ENCODE peak calls at places on chromosomes 4 and X, in five cellular contexts. L is esophagus squamous epithelium, V is transverse colon, E is IMR-90, B is ovary. Z is an unnamed sample.
A peak's percentile ranks its signal among the peaks of the same experiment; 100 is the strongest.

GRCh38 chrX:69605521-69605920 is 10.4 kb upstream of the EDA start:
- DNase-seq in L (no peak), V (no peak), E (no peak), B (no peak), Z (no peak)

GRCh38 chr4:105966046-105966445 is 70.8 kb downstream of the NPNT start:
- DNase-seq in L (no peak), V (no peak), E (peak; percentile 52), B (no peak), Z (no peak)

GRCh38 chr4:114180481-114180880 is 201.0 kb upstream of the ARSJ start:
- DNase-seq in L (no peak), V (no peak), E (peak; percentile 85), B (peak; percentile 41), Z (no peak)

GRCh38 chr4:157128395-157128794 is 52.4 kb downstream of the GLRB start:
- DNase-seq in L (no peak), V (no peak), E (peak; percentile 52), B (no peak), Z (no peak)

GRCh38 chrX:10117301-10117700 is 39.5 kb upstream of the CLCN4 start:
- DNase-seq in L (no peak), V (no peak), E (no peak), B (no peak), Z (no peak)

GRCh38 chr4:54100607-54101189 is 735 bp downstream of the GSX2 start:
- DNase-seq in L (no peak), V (no peak), E (no peak), B (no peak), Z (no peak)

GRCh38 chr4:169079942-169080827 is 70.1 kb upstream of the CBR4 start:
- DNase-seq in L (no peak), V (no peak), E (peak; percentile 77), B (peak; percentile 63), Z (peak; percentile 22)

GRCh38 chr4:26226978-26227377 is 93.8 kb upstream of the RBPJ start:
- DNase-seq in L (no peak), V (no peak), E (no peak), B (no peak), Z (no peak)

GRCh38 chr4:168880811-168881595 is 129.1 kb downstream of the CBR4 start:
- DNase-seq in L (no peak), V (no peak), E (no peak), B (no peak), Z (no peak)

GRCh38 chr4:77074961-77075855 is 581 bp downstream of the CCNI start:
- DNase-seq in L (peak; percentile 51), V (peak; percentile 78), E (peak; percentile 65), B (peak; percentile 84), Z (peak; percentile 65)

GRCh38 chr4:112649055-112649408 is 12.1 kb downstream of the LARP7 start:
- DNase-seq in L (no peak), V (no peak), E (no peak), B (no peak), Z (no peak)

GRCh38 chrX:121405826-121406225 is 358.4 kb downstream of the GLUD2 start:
- DNase-seq in L (no peak), V (no peak), E (no peak), B (no peak), Z (no peak)

GRCh38 chr4:108116423-108117168 is 52.1 kb downstream of the LEF1 start:
- DNase-seq in L (no peak), V (no peak), E (no peak), B (no peak), Z (no peak)

GRCh38 chr4:93684571-93684970 is 144.0 kb upstream of the ATOH1 start:
- DNase-seq in L (no peak), V (no peak), E (no peak), B (no peak), Z (no peak)

GRCh38 chr4:146485968-146486367 is 35.8 kb downstream of the SLC10A7 start:
- DNase-seq in L (no peak), V (no peak), E (no peak), B (no peak), Z (no peak)

GRCh38 chr4:174521800-174522182 is 497 bp downstream of the HPGD start:
- DNase-seq in L (no peak), V (peak; percentile 52), E (no peak), B (no peak), Z (no peak)

GRCh38 chr4:8272472-8273428 is 3.2 kb downstream of the HTRA3 start:
- DNase-seq in L (no peak), V (no peak), E (peak; percentile 9), B (peak; percentile 52), Z (no peak)

GRCh38 chrX:109294097-109294815 is 187.6 kb downstream of the GUCY2F start:
- DNase-seq in L (no peak), V (no peak), E (no peak), B (no peak), Z (no peak)

GRCh38 chr4:19700951-19701350 is 550.8 kb upstream of the SLIT2 start:
- DNase-seq in L (no peak), V (no peak), E (peak; percentile 24), B (no peak), Z (no peak)

GRCh38 chr4:116015062-116015461 is 901.6 kb upstream of the NDST4 start:
- DNase-seq in L (no peak), V (no peak), E (no peak), B (no peak), Z (no peak)

GRCh38 chrX:103615781-103616180 is 8.0 kb downstream of the TCEAL3 start:
- DNase-seq in L (no peak), V (no peak), E (peak; percentile 46), B (no peak), Z (no peak)

GRCh38 chr4:22410645-22411247 is 105.1 kb downstream of the ADGRA3 start:
- DNase-seq in L (no peak), V (no peak), E (peak; percentile 33), B (no peak), Z (no peak)

GRCh38 chrX:49675075-49675719 is 20.6 kb downstream of the PAGE1 start:
- DNase-seq in L (no peak), V (no peak), E (no peak), B (no peak), Z (peak; percentile 25)

GRCh38 chrX:116499780-116500179 is 37.0 kb upstream of the CT83 start:
- DNase-seq in L (no peak), V (no peak), E (no peak), B (no peak), Z (no peak)

DNA sequence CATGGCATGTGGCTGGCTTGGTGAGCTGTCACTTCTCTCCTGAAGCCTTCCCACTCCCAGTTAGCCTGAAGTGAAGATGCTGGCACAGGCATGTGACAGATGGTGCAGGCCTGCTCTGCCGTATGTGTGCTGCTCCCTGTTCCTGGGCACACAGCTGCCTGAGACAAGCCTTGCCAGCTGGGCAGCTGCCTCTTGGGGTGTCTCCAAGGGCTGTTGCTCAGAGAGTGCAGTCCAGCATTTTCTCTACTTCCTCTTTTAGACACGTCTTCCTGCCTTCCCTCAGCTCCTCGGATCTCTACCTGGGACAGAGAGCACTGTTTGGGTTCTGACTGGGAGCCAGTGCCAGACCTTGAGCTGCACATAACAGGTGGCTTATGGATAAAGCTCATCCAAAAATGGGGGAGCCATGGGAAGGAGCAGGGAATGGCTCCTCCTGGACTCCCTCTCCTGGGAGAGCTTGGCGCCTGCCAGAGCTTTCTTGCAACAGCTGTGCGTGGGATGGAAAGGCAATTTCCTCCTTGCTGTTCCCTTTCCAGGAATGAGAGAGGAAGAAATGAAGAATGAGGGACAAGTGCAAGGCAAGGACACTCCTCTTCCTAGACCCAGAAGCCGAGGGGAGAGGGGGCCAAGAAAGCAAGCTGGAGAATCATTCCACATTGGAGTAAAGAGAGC is 132.9 kb downstream of the MSL3 start:
- DNase-seq in L (no peak), V (peak; percentile 20), E (no peak), B (no peak), Z (peak; percentile 4)
- H3K27ac ChIP-seq in L (no peak overlapping the region), V (no peak overlapping the region), E (no peak overlapping the region), B (no peak overlapping the region), Z (no peak overlapping the region)

DNA sequence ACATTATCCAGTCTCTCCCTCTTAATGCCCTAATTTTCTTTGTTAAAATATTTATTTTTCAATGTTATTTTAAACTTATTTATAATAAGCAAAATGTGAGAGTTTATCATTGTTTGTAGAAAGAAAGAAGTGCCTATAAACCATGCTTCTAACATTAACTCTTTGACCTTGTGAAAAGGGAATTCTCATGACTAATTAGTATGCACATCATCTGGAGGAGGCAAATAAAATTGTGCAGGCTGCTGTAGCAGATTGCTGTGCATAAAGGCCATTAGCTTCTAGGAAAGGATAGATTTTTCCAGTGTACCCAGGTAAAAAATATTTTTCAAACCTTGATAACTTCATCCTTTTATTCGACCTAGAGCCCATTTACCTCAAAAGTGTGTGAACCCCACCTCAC is 84.6 kb upstream of the GUCY1A1 start:
- DNase-seq in L (no peak), V (no peak), E (no peak), B (no peak), Z (no peak)
- TF ChIP-seq POLR2A in L (no peak), V (no peak), E (no peak), B (no peak), Z (no peak)

GRCh38 chr4:183485411-183486160 is 19.3 kb upstream of the ING2 start:
- DNase-seq in L (no peak), V (no peak), E (peak; percentile 47), B (no peak), Z (no peak)
- H3K27ac ChIP-seq in L (no peak overlapping the region), V (no peak overlapping the region), E (no peak overlapping the region), B (no peak overlapping the region), Z (no peak overlapping the region)

GRCh38 chrX:65009459-65009858 is 33.2 kb upstream of the ZC4H2 start:
- DNase-seq in L (no peak), V (no peak), E (no peak), B (no peak), Z (no peak)
- TF ChIP-seq POLR2A in L (no peak), V (no peak), E (no peak), B (no peak), Z (no peak)

DNA sequence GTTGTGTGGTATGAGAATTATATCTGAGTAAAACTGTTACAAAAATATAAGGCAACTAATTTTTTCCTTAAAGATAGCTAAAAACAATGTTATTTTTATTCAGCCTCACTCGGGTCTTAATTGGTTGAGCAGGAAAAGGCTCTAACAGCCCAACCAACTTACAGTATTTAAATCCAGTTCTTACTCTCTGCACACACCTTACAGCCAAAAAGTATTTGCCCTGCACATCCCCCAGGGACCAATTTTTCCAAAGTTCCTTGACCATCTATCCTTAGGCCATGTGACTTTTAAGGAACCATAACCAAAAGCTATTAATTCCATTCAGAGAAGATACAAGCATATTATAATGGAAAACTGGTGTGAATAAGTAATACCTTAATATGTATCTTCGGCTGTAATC is 1.2 kb upstream of the THAP9 start:
- DNase-seq in L (no peak), V (no peak), E (no peak), B (no peak), Z (no peak)
- H3K27ac ChIP-seq in L (peak overlapping the region; percentile 96), V (peak overlapping the region; percentile 96), E (peak overlapping the region; percentile 79), B (peak overlapping the region; percentile 99), Z (peak overlapping the region; percentile 98)

GRCh38 chrX:135973548-135974278 is at the start of gene MMGT1:
- DNase-seq in L (peak; percentile 59), V (peak; percentile 85), E (peak; percentile 77), B (peak; percentile 88), Z (peak; percentile 72)
- TF ChIP-seq POLR2A in L (no peak), V (peak; percentile 65), E (peak; percentile 56), B (peak; percentile 56), Z (peak; percentile 39)

GRCh38 chrX:8235026-8235425 is 64.0 kb upstream of the VCX2 start:
- DNase-seq in L (no peak), V (no peak), E (no peak), B (no peak), Z (no peak)
- H3K27ac ChIP-seq in L (no peak overlapping the region), V (no peak overlapping the region), E (no peak overlapping the region), B (no peak overlapping the region), Z (no peak overlapping the region)

GRCh38 chr4:82901129-82901718 is 689 bp downstream of the THAP9 start:
- DNase-seq in L (no peak), V (no peak), E (no peak), B (no peak), Z (no peak)
- TF ChIP-seq POLR2A in L (no peak), V (no peak), E (peak; percentile 95), B (no peak), Z (no peak)

GRCh38 chr4:2805712-2806391 is 13.0 kb downstream of the SH3BP2 start:
- DNase-seq in L (no peak), V (peak; percentile 92), E (no peak), B (peak; percentile 57), Z (no peak)
- H3K27ac ChIP-seq in L (peak overlapping the region; percentile 57), V (peak overlapping the region; percentile 82), E (no peak overlapping the region), B (no peak overlapping the region), Z (peak overlapping the region; percentile 64)